ENCODE peak calls at places on chromosomes 2 and 18, in five cellular contexts. One of them, this sample, is unnamed.

GRCh38 chr2:218569661-218570500 is 1.2 kb downstream of the CNOT9 start:
- DNase-seq in activated T-cell treated with anti-CD3 and anti-CD28 coated beads, Interleukin-2, amount 50 U/mL, for 72 hours: peak
- DNase-seq in activated CD8-positive, alpha-beta memory T cell treated with anti-CD3 and anti-CD28 coated beads, Interleukin-2, amount 50 U/mL, for 48 hours: no peak
- DNase-seq in NCI-H510A: no peak
- DNase-seq in skeletal muscle cell: no peak
- DNase-seq in this sample: no peak

GRCh38 chr2:159497857-159498256 is 118.5 kb downstream of the BAZ2B start:
- DNase-seq in activated T-cell treated with anti-CD3 and anti-CD28 coated beads, Interleukin-2, amount 50 U/mL, for 72 hours: no peak
- DNase-seq in activated CD8-positive, alpha-beta memory T cell treated with anti-CD3 and anti-CD28 coated beads, Interleukin-2, amount 50 U/mL, for 48 hours: no peak
- DNase-seq in NCI-H510A: no peak
- DNase-seq in skeletal muscle cell: no peak
- DNase-seq in this sample: no peak

GRCh38 chr2:233972941-233973575 is 55.9 kb downstream of the TRPM8 start:
- DNase-seq in activated CD8-positive, alpha-beta memory T cell treated with anti-CD3 and anti-CD28 coated beads, Interleukin-2, amount 50 U/mL, for 48 hours: peak
- DNase-seq in activated T-cell treated with anti-CD3 and anti-CD28 coated beads, Interleukin-2, amount 50 U/mL, for 72 hours: no peak
- DNase-seq in skeletal muscle cell: no peak
- DNase-seq in NCI-H510A: no peak
- DNase-seq in this sample: no peak

GRCh38 chr18:70491734-70492348 is 203.0 kb downstream of the SOCS6 start:
- DNase-seq in NCI-H510A: no peak
- DNase-seq in skeletal muscle cell: no peak
- DNase-seq in activated CD8-positive, alpha-beta memory T cell treated with anti-CD3 and anti-CD28 coated beads, Interleukin-2, amount 50 U/mL, for 48 hours: peak
- DNase-seq in activated T-cell treated with anti-CD3 and anti-CD28 coated beads, Interleukin-2, amount 50 U/mL, for 72 hours: peak
- DNase-seq in this sample: no peak

GRCh38 chr2:230798769-230799399 is 65.9 kb upstream of the ITM2C start:
- DNase-seq in skeletal muscle cell: no peak
- DNase-seq in activated T-cell treated with anti-CD3 and anti-CD28 coated beads, Interleukin-2, amount 50 U/mL, for 72 hours: peak
- DNase-seq in activated CD8-positive, alpha-beta memory T cell treated with anti-CD3 and anti-CD28 coated beads, Interleukin-2, amount 50 U/mL, for 48 hours: no peak
- DNase-seq in NCI-H510A: no peak
- DNase-seq in this sample: no peak

GRCh38 chr2:158967731-158968395 is 577 bp upstream of the TANC1 start:
- DNase-seq in skeletal muscle cell: no peak
- DNase-seq in NCI-H510A: no peak
- DNase-seq in activated CD8-positive, alpha-beta memory T cell treated with anti-CD3 and anti-CD28 coated beads, Interleukin-2, amount 50 U/mL, for 48 hours: no peak
- DNase-seq in activated T-cell treated with anti-CD3 and anti-CD28 coated beads, Interleukin-2, amount 50 U/mL, for 72 hours: no peak
- DNase-seq in this sample: no peak

GRCh38 chr18:23397907-23398306 is 55.2 kb upstream of the RIOK3 start:
- DNase-seq in activated T-cell treated with anti-CD3 and anti-CD28 coated beads, Interleukin-2, amount 50 U/mL, for 72 hours: no peak
- DNase-seq in NCI-H510A: no peak
- DNase-seq in skeletal muscle cell: no peak
- DNase-seq in activated CD8-positive, alpha-beta memory T cell treated with anti-CD3 and anti-CD28 coated beads, Interleukin-2, amount 50 U/mL, for 48 hours: no peak
- DNase-seq in this sample: no peak

GRCh38 chr2:147352294-147352693 is 492.5 kb upstream of the ACVR2A start:
- DNase-seq in skeletal muscle cell: peak
- DNase-seq in NCI-H510A: no peak
- DNase-seq in activated T-cell treated with anti-CD3 and anti-CD28 coated beads, Interleukin-2, amount 50 U/mL, for 72 hours: no peak
- DNase-seq in activated CD8-positive, alpha-beta memory T cell treated with anti-CD3 and anti-CD28 coated beads, Interleukin-2, amount 50 U/mL, for 48 hours: no peak
- DNase-seq in this sample: no peak

GRCh38 chr18:48319796-48320638 is 89.2 kb downstream of the ZBTB7C start:
- DNase-seq in activated CD8-positive, alpha-beta memory T cell treated with anti-CD3 and anti-CD28 coated beads, Interleukin-2, amount 50 U/mL, for 48 hours: no peak
- DNase-seq in NCI-H510A: peak
- DNase-seq in activated T-cell treated with anti-CD3 and anti-CD28 coated beads, Interleukin-2, amount 50 U/mL, for 72 hours: no peak
- DNase-seq in skeletal muscle cell: no peak
- DNase-seq in this sample: no peak

GRCh38 chr2:240403358-240404104 is 31.9 kb upstream of the GPC1 start:
- DNase-seq in activated CD8-positive, alpha-beta memory T cell treated with anti-CD3 and anti-CD28 coated beads, Interleukin-2, amount 50 U/mL, for 48 hours: peak
- DNase-seq in skeletal muscle cell: no peak
- DNase-seq in NCI-H510A: no peak
- DNase-seq in activated T-cell treated with anti-CD3 and anti-CD28 coated beads, Interleukin-2, amount 50 U/mL, for 72 hours: no peak
- DNase-seq in this sample: peak

This sample was measured in type B pancreatic cell.